ENCODE peak calls at places on chromosomes 16 and 17, in four cellular contexts. One of them, this sample, is unnamed.

GRCh38 chr17:55549140-55549539 is 37.9 kb upstream of the SMIM36 start:
- DNase-seq in BJ: no peak
- DNase-seq in H1: no peak
- DNase-seq in upper lobe of right lung: no peak
- DNase-seq in this sample: no peak

GRCh38 chr16:20349615-20350014 is 2.9 kb downstream of the UMOD start:
- DNase-seq in BJ: no peak
- DNase-seq in H1: no peak
- DNase-seq in upper lobe of right lung: no peak
- DNase-seq in this sample: no peak

GRCh38 chr16:67346328-67346727 is 19.7 kb downstream of the LRRC36 start:
- DNase-seq in BJ: no peak
- DNase-seq in H1: no peak
- DNase-seq in upper lobe of right lung: no peak
- DNase-seq in this sample: peak; percentile 61

GRCh38 chr17:77233635-77234334 is 93.0 kb downstream of the SEC14L1 start:
- DNase-seq in BJ: no peak
- DNase-seq in H1: no peak
- DNase-seq in upper lobe of right lung: no peak
- DNase-seq in this sample: peak; percentile 25

GRCh38 chr16:81714593-81714992 is 64.5 kb upstream of the PLCG2 start:
- DNase-seq in BJ: no peak
- DNase-seq in H1: no peak
- DNase-seq in upper lobe of right lung: no peak
- DNase-seq in this sample: no peak

GRCh38 chr17:10875984-10876555 is 38.2 kb upstream of the PIRT start:
- DNase-seq in BJ: no peak
- DNase-seq in H1: no peak
- DNase-seq in upper lobe of right lung: peak; percentile 64
- DNase-seq in this sample: peak; percentile 30

GRCh38 chr17:4006745-4007211 is 42.5 kb upstream of the ATP2A3 start:
- DNase-seq in BJ: no peak
- DNase-seq in H1: no peak
- DNase-seq in upper lobe of right lung: no peak
- DNase-seq in this sample: no peak

GRCh38 chr17:32104158-32104557 is 38.1 kb upstream of the RHOT1 start:
- DNase-seq in BJ: no peak
- DNase-seq in H1: no peak
- DNase-seq in upper lobe of right lung: no peak
- DNase-seq in this sample: no peak

DNA sequence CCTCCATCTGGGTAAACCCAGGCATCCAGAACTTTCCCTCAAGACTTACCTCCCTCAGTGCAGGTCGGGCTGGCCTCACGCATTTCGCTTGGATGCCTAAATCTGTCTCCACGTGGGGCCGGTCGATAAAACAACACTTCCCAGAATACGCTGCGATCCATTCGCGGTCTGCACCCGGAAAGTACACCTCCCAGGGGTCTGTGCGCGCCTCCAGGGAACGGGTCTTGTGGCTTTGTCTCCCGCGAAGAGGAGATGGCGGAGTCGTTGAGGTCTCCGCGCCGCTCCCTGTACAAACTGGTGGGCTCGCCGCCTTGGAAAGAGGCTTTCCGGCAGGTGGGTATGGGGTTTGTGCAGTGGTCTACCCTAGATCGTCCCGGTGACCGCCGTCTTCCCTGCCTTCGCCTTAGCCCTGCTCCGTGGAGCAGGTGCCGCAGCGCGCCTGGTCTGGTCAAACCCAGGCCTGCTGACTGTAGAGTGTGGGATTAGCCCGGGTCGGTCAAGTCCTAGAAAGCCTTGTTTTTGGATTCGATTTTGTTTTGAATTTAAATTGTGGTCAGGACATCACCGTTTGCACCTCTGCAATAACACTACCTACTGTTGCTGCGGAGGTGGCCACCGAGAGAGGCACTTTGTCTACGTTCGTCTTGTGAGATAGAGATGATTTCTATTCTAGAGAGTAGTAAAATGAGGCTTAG is at the start of gene RPAIN:
- DNase-seq in BJ: no peak
- DNase-seq in H1: peak; percentile 29
- DNase-seq in upper lobe of right lung: peak; percentile 93
- DNase-seq in this sample: no peak
- H3K36me3 ChIP-seq in BJ: peaks cover 4% of the 10 kb centered on the region
- H3K36me3 ChIP-seq in H1: peaks cover 42% of the 10 kb centered on the region
- H3K36me3 ChIP-seq in upper lobe of right lung: peaks cover 62% of the 10 kb centered on the region
- H3K36me3 ChIP-seq in this sample: peaks cover 28% of the 10 kb centered on the region

DNA sequence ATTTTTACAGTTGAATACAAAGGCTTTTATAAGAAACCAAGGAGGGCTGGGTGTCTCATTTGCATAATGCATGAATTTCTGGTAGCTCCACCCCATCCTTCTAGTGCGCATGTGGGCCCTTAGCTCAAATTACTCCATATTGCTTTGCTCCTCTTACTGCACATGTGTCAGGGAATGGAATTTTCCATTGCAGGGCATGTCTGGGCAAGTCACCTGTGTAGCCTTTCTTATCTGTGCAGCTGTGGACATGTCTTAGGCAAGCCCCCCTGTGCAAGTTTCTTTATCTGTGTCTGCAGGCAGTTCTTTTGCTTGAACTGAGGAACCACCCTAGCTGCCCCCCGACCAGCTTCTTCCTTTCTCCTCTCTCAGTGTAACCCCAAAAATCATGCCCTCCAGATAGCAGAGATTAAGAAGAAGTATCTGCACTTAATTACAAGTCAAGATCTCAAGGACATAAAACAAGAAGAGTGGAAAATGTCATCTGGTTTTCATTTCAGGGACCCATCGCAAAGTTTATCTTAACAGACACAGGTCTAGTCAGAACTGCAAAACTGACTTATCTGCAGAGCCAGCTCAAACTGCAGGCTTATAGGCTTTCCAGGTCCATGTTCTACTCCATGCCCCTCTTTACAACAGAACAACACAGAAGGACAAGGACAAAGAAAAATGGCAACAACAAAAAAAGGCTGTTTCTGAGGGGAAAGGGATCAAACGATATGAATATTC is 137.9 kb upstream of the HS3ST4 start:
- DNase-seq in BJ: no peak
- DNase-seq in H1: no peak
- DNase-seq in upper lobe of right lung: no peak
- DNase-seq in this sample: no peak
- H3K4me3 ChIP-seq in BJ: no peak overlapping the region
- H3K4me3 ChIP-seq in H1: no peak overlapping the region
- H3K4me3 ChIP-seq in upper lobe of right lung: no peak overlapping the region
- H3K4me3 ChIP-seq in this sample: no peak overlapping the region

GRCh38 chr17:36773039-36773438 is 164.2 kb upstream of the LHX1 start:
- DNase-seq in BJ: no peak
- DNase-seq in H1: no peak
- DNase-seq in upper lobe of right lung: no peak
- DNase-seq in this sample: no peak
- TF ChIP-seq CTCF in BJ: no peak
- TF ChIP-seq CTCF in H1: no peak
- TF ChIP-seq CTCF in upper lobe of right lung: no peak
- TF ChIP-seq CTCF in this sample: no peak

GRCh38 chr16:24002619-24003018 is 166.8 kb downstream of the PRKCB start:
- DNase-seq in BJ: no peak
- DNase-seq in H1: no peak
- DNase-seq in upper lobe of right lung: no peak
- DNase-seq in this sample: no peak
- H3K36me3 ChIP-seq in BJ: no peaks in the 10 kb centered on the region
- H3K36me3 ChIP-seq in H1: no peaks in the 10 kb centered on the region
- H3K36me3 ChIP-seq in upper lobe of right lung: no peaks in the 10 kb centered on the region
- H3K36me3 ChIP-seq in this sample: no peaks in the 10 kb centered on the region

DNA sequence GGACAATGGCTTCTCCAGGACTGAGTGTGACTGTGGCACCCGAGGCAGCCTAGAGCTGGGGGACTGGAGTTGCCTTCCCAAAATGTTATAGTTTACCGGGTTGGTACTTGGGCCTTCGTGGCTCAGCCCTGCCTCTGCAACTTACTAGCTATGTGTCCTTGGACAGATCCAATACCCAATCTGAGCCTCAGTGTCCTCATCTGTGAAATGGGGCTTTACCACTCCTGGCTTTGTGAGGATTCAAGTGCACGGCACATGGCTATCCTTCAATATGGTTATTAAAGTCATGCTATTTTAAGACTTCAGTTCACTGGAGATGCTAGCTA is 9.6 kb downstream of the IRX5 start:
- DNase-seq in BJ: no peak
- DNase-seq in H1: no peak
- DNase-seq in upper lobe of right lung: no peak
- DNase-seq in this sample: no peak
- H3K4me3 ChIP-seq in BJ: no peak overlapping the region
- H3K4me3 ChIP-seq in H1: peak overlapping the region; percentile 11
- H3K4me3 ChIP-seq in upper lobe of right lung: no peak overlapping the region
- H3K4me3 ChIP-seq in this sample: no peak overlapping the region

GRCh38 chr16:30779596-30779995 is 7.4 kb downstream of the ZNF629 start:
- DNase-seq in BJ: no peak
- DNase-seq in H1: no peak
- DNase-seq in upper lobe of right lung: no peak
- DNase-seq in this sample: no peak

GRCh38 chr16:30775381-30776099 is 11.5 kb downstream of the ZNF629 start:
- DNase-seq in BJ: peak; percentile 52
- DNase-seq in H1: peak; percentile 78
- DNase-seq in upper lobe of right lung: peak; percentile 91
- DNase-seq in this sample: peak; percentile 63

GRCh38 chr16:30780021-30780420 is 7.0 kb downstream of the ZNF629 start:
- DNase-seq in BJ: no peak
- DNase-seq in H1: no peak
- DNase-seq in upper lobe of right lung: no peak
- DNase-seq in this sample: no peak

GRCh38 chr16:30778549-30779244 is 8.3 kb downstream of the ZNF629 start:
- DNase-seq in BJ: no peak
- DNase-seq in H1: no peak
- DNase-seq in upper lobe of right lung: no peak
- DNase-seq in this sample: no peak

GRCh38 chr16:30777591-30778297 is 9.3 kb downstream of the ZNF629 start:
- DNase-seq in BJ: no peak
- DNase-seq in H1: no peak
- DNase-seq in upper lobe of right lung: no peak
- DNase-seq in this sample: no peak
- TF ChIP-seq CTCF in BJ: no peak
- TF ChIP-seq CTCF in H1: no peak
- TF ChIP-seq CTCF in upper lobe of right lung: no peak
- TF ChIP-seq CTCF in this sample: no peak

GRCh38 chr16:4513086-4513860 is 25.3 kb downstream of the CDIP1 start:
- DNase-seq in BJ: no peak
- DNase-seq in H1: no peak
- DNase-seq in upper lobe of right lung: no peak
- DNase-seq in this sample: no peak

GRCh38 chr16:4510747-4511426 is 27.7 kb downstream of the CDIP1 start:
- DNase-seq in BJ: no peak
- DNase-seq in H1: no peak
- DNase-seq in upper lobe of right lung: no peak
- DNase-seq in this sample: no peak

GRCh38 chr16:4510131-4510530 is 28.4 kb downstream of the CDIP1 start:
- DNase-seq in BJ: no peak
- DNase-seq in H1: no peak
- DNase-seq in upper lobe of right lung: no peak
- DNase-seq in this sample: no peak

GRCh38 chr16:4512473-4512872 is 26.1 kb downstream of the CDIP1 start:
- DNase-seq in BJ: no peak
- DNase-seq in H1: no peak
- DNase-seq in upper lobe of right lung: no peak
- DNase-seq in this sample: no peak

GRCh38 chr16:4511441-4512082 is 27.0 kb downstream of the CDIP1 start:
- DNase-seq in BJ: no peak
- DNase-seq in H1: no peak
- DNase-seq in upper lobe of right lung: no peak
- DNase-seq in this sample: no peak
- H3K36me3 ChIP-seq in BJ: peaks cover 41% of the 10 kb centered on the region
- H3K36me3 ChIP-seq in H1: peaks cover 10% of the 10 kb centered on the region
- H3K36me3 ChIP-seq in upper lobe of right lung: peaks cover 71% of the 10 kb centered on the region
- H3K36me3 ChIP-seq in this sample: peaks cover 2% of the 10 kb centered on the region

GRCh38 chr17:81365601-81366585 is 29.4 kb upstream of the BAHCC1 start:
- DNase-seq in BJ: no peak
- DNase-seq in H1: no peak
- DNase-seq in upper lobe of right lung: peak; percentile 93
- DNase-seq in this sample: no peak
- H3K4me3 ChIP-seq in BJ: no peak overlapping the region
- H3K4me3 ChIP-seq in H1: no peak overlapping the region
- H3K4me3 ChIP-seq in upper lobe of right lung: peak overlapping the region; percentile 31
- H3K4me3 ChIP-seq in this sample: peak overlapping the region; percentile 3